ENCODE peak calls at places on chromosome 19, in five cellular contexts. O is HS-5; A is putamen; L is CD8-positive, alpha-beta T cell; X is IMR-90. S is an unnamed sample.

GRCh38 chr19:33895366-33895765 is 98.7 kb downstream of the KCTD15 start:
- DNase-seq in O (no peak), A (no peak), X (no peak), L (no peak), S (no peak)

GRCh38 chr19:3178377-3178972 is at the start of gene S1PR4:
- DNase-seq in X (no peak), L (peak; percentile 79), A (no peak), O (no peak), S (no peak)

GRCh38 chr19:4454952-4455738 is 2.4 kb downstream of the UBXN6 start:
- DNase-seq in O (no peak), X (peak; percentile 62), A (peak; percentile 61), L (no peak), S (peak; percentile 70)

GRCh38 chr19:48539503-48540096 is 12.4 kb upstream of the SULT2B1 start:
- DNase-seq in A (no peak), L (no peak), O (no peak), X (peak; percentile 82), S (peak; percentile 54)

GRCh38 chr19:14012378-14012915 is 6.3 kb upstream of the RFX1 start:
- DNase-seq in A (no peak), O (no peak), L (no peak), X (no peak), S (no peak)

GRCh38 chr19:18157465-18158063 is 4.6 kb downstream of the PIK3R2 start:
- DNase-seq in L (no peak), X (no peak), O (no peak), A (peak; percentile 83), S (no peak)

GRCh38 chr19:55310498-55310897 is 14.6 kb downstream of the TMEM150B start:
- DNase-seq in L (no peak), A (no peak), O (no peak), X (no peak), S (no peak)

GRCh38 chr19:37855098-37855497 is 51.3 kb downstream of the WDR87 start:
- DNase-seq in X (peak; percentile 17), O (no peak), L (peak; percentile 14), A (no peak), S (peak; percentile 41)

GRCh38 chr19:585551-586110 is 4.0 kb upstream of the HCN2 start:
- DNase-seq in L (no peak), X (no peak), A (no peak), O (no peak), S (no peak)

GRCh38 chr19:36257512-36257876 is 42.6 kb downstream of the ZNF146 start:
- DNase-seq in X (no peak), O (no peak), L (no peak), A (peak; percentile 34), S (no peak)

GRCh38 chr19:31096930-31097329 is 252.3 kb downstream of the TSHZ3 start:
- DNase-seq in X (no peak), L (no peak), O (no peak), A (no peak), S (peak; percentile 33)

GRCh38 chr19:35851213-35852028 is 883 bp downstream of the NPHS1 start:
- DNase-seq in O (no peak), X (no peak), A (no peak), L (no peak), S (no peak)

GRCh38 chr19:53809518-53810186 is 14.5 kb downstream of the NLRP12 start:
- DNase-seq in A (no peak), X (no peak), O (no peak), L (no peak), S (peak; percentile 8)

GRCh38 chr19:41872775-41873647 is 4.1 kb upstream of the CD79A start:
- DNase-seq in L (peak; percentile 76), X (peak; percentile 59), A (no peak), O (no peak), S (peak; percentile 74)

GRCh38 chr19:35278578-35279284 is 3.6 kb upstream of the HAMP start:
- DNase-seq in X (no peak), A (no peak), O (no peak), L (no peak), S (no peak)

GRCh38 chr19:34382471-34382870 is 17.5 kb downstream of the GPI start:
- DNase-seq in L (no peak), X (no peak), O (no peak), A (no peak), S (no peak)

GRCh38 chr19:6667114-6667627 is 2.8 kb downstream of the TNFSF14 start:
- DNase-seq in L (peak; percentile 40), O (no peak), X (no peak), A (no peak), S (no peak)

GRCh38 chr19:16127080-16127479 is 15.4 kb downstream of the RAB8A start:
- DNase-seq in L (no peak), O (no peak), A (no peak), X (no peak), S (no peak)

GRCh38 chr19:13093407-13094284 is 9.0 kb downstream of the LYL1 start:
- DNase-seq in A (peak; percentile 88), X (peak; percentile 78), L (peak; percentile 76), O (no peak), S (peak; percentile 92)

GRCh38 chr19:35462476-35462953 is 14.5 kb downstream of the FFAR2 start:
- DNase-seq in O (no peak), A (peak; percentile 38), L (peak; percentile 66), X (no peak), S (no peak)

GRCh38 chr19:2235396-2236284 is 489 bp downstream of the PLEKHJ1 start:
- DNase-seq in O (no peak), L (no peak), X (no peak), A (no peak), S (no peak)

GRCh38 chr19:4014541-4015491 is 7.3 kb downstream of the PIAS4 start:
- DNase-seq in X (no peak), A (no peak), L (peak; percentile 18), O (no peak), S (no peak)

GRCh38 chr19:6076675-6077463 is 33.4 kb downstream of the RFX2 start:
- DNase-seq in A (no peak), X (peak; percentile 91), O (peak; percentile 77), L (no peak), S (peak; percentile 86)

S was measured in choroid plexus epithelial cell.